ENCODE peak calls at places on chromosomes 6 and 20, in seven cellular contexts. Q is IMR-90, X is lung, L is progenitor cell of endocrine pancreas, A is HFFc6, Y is MCF 10A, O is A549. Z is an unnamed sample.

GRCh38 chr6:159041181-159041580 is 3.6 kb downstream of the TAGAP start:
- DNase-seq in Q (no peak), X (no peak), L (no peak), A (no peak), Y (no peak), O (no peak), Z (no peak)

GRCh38 chr20:61795669-61796630 is 269.7 kb downstream of the TAF4 start:
- DNase-seq in Q (no peak), X (no peak), L (no peak), A (no peak), Y (no peak), O (no peak), Z (no peak)

GRCh38 chr20:52552181-52552872 is 360.7 kb upstream of the ZFP64 start:
- DNase-seq in Q (peak), X (no peak), L (no peak), A (no peak), Y (peak), O (no peak), Z (no peak)

GRCh38 chr6:148516116-148517016 is 173.7 kb downstream of the SASH1 start:
- DNase-seq in Q (no peak), X (no peak), L (no peak), A (no peak), Y (no peak), O (no peak), Z (no peak)

GRCh38 chr20:55232647-55233046 is 757.3 kb downstream of the DOK5 start:
- DNase-seq in Q (no peak), X (no peak), L (no peak), A (no peak), Y (no peak), O (no peak), Z (no peak)

GRCh38 chr6:97958143-97958542 is 675.1 kb upstream of the MMS22L start:
- DNase-seq in Q (no peak), X (no peak), L (no peak), A (no peak), Y (peak), O (no peak), Z (no peak)

GRCh38 chr20:38395165-38395564 is 40.0 kb downstream of the SNHG17 start:
- DNase-seq in Q (no peak), X (no peak), L (no peak), A (peak), Y (no peak), O (no peak), Z (no peak)

GRCh38 chr6:46510656-46511055 is 19.4 kb upstream of the RCAN2 start:
- DNase-seq in Q (no peak), X (no peak), L (no peak), A (no peak), Y (peak), O (no peak), Z (no peak)

GRCh38 chr6:3356824-3357420 is 98.2 kb downstream of the PSMG4 start:
- DNase-seq in Q (no peak), X (no peak), L (no peak), A (no peak), Y (no peak), O (peak), Z (no peak)

GRCh38 chr6:93849857-93850256 is 430.5 kb upstream of the EPHA7 start:
- DNase-seq in Q (no peak), X (no peak), L (no peak), A (no peak), Y (no peak), O (no peak), Z (no peak)

GRCh38 chr6:26538572-26538902 is 371 bp downstream of the HMGN4 start:
- DNase-seq in Q (peak), X (no peak), L (no peak), A (no peak), Y (no peak), O (no peak), Z (no peak)

DNA sequence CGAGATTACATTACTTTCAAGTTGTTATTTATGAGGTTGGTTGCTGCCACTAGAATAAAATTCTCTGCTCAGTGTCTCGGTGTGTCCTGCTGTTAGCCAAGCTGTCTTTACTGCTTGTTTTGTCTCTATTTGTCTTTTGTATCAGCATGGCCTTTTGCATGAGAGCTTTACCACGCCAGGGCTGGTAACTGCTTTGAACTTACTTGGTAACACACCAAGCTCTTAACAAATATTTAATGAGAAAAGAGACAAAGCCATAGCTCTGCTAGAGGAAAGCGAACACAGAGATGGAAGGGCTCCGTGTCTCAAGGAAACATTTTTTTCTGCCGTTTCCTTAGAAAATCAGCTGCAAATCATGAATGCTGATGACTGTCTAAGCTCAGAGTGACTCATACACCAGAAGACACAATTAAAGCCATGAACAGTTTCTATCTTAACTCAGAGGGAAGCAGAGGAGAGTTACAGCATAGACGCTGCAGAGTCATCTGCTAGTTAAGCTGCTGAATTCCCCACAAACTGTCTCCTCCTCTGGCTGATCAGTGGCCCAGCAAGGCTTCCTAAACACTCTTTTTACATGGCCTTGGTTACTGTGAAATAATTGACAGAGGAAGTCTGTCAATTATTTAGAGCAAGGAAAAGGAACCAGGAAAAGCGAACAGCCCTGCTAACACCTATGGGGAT is 44.8 kb downstream of the AGPAT4 start:
- DNase-seq in Q (peak), X (no peak), L (no peak), A (peak), Y (peak), O (no peak), Z (no peak)
- TF ChIP-seq CTCF in Q (no peak), X (no peak), L (no peak), A (peak), Y (no peak), O (no peak), Z (no peak)

DNA sequence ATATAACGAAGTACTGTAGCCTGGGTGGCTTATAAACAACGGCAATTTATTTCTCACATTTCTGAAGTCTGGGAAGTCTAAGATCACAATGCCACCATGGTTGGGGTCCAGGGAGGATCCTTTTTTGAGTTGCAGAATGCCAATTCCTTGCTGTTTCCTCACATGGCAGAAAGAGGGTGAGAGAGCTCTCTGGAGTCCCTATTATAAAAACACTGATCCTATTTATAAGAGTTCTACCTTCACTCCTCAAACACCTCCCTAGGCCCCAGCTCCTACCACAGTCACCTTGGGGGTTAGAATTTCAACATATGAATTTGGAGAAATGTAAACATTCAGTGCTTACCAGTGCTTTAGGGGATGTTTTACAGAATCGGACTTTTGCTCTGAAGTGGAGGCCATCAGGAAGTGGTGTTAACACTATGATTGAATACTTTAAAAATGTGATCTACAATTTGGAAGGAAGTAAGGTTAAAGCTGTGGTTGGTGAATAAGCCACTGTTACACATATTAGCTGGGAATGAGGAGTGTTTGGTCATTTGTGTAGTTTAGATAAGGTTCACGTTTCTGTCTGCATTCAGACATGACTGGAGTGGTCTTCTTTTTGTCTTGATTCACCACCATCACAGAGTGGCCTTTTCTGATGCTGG is 79.9 kb upstream of the SPTLC3 start:
- DNase-seq in Q (peak), X (no peak), L (no peak), A (peak), Y (peak), O (no peak), Z (no peak)
- TF ChIP-seq CTCF in Q (no peak), X (no peak), L (no peak), A (no peak), Y (no peak), O (no peak), Z (no peak)

GRCh38 chr20:44091026-44091425 is 96.0 kb downstream of the JPH2 start:
- DNase-seq in Q (no peak), X (no peak), L (no peak), A (no peak), Y (no peak), O (no peak), Z (no peak)

GRCh38 chr20:44089987-44090674 is 96.9 kb downstream of the JPH2 start:
- DNase-seq in Q (peak), X (peak), L (no peak), A (peak), Y (peak), O (peak), Z (no peak)

GRCh38 chr20:44092551-44093248 is 94.3 kb downstream of the JPH2 start:
- DNase-seq in Q (peak), X (no peak), L (no peak), A (peak), Y (peak), O (no peak), Z (peak)

GRCh38 chr20:44095831-44096230 is 91.2 kb downstream of the JPH2 start:
- DNase-seq in Q (no peak), X (no peak), L (no peak), A (no peak), Y (no peak), O (no peak), Z (no peak)

GRCh38 chr20:44093249-44093582 is 93.8 kb downstream of the JPH2 start:
- DNase-seq in Q (no peak), X (no peak), L (no peak), A (no peak), Y (no peak), O (no peak), Z (no peak)
- TF ChIP-seq CTCF in Q (no peak), X (no peak), L (no peak), A (peak), Y (peak), O (peak), Z (no peak)

GRCh38 chr20:36479938-36480337 is 61.4 kb upstream of the MYL9 start:
- DNase-seq in Q (no peak), X (no peak), L (no peak), A (no peak), Y (no peak), O (no peak), Z (no peak)

GRCh38 chr20:36483205-36483918 is 58.0 kb upstream of the MYL9 start:
- DNase-seq in Q (no peak), X (no peak), L (no peak), A (no peak), Y (no peak), O (no peak), Z (no peak)

GRCh38 chr20:36480456-36481048 is 60.8 kb upstream of the MYL9 start:
- DNase-seq in Q (no peak), X (no peak), L (no peak), A (no peak), Y (no peak), O (no peak), Z (no peak)

GRCh38 chr20:36482044-36482473 is 59.3 kb upstream of the MYL9 start:
- DNase-seq in Q (no peak), X (peak), L (no peak), A (no peak), Y (no peak), O (no peak), Z (no peak)

GRCh38 chr20:36481380-36482043 is 59.8 kb upstream of the MYL9 start:
- DNase-seq in Q (no peak), X (no peak), L (no peak), A (no peak), Y (no peak), O (no peak), Z (no peak)
- TF ChIP-seq CTCF in Q (no peak), X (no peak), L (no peak), A (no peak), Y (no peak), O (no peak), Z (peak)

GRCh38 chr20:35564905-35565304 is 23.0 kb downstream of the ERGIC3 start:
- DNase-seq in Q (no peak), X (no peak), L (no peak), A (no peak), Y (no peak), O (no peak), Z (no peak)

GRCh38 chr20:35572838-35573237 is 31.0 kb downstream of the ERGIC3 start:
- DNase-seq in Q (no peak), X (no peak), L (no peak), A (no peak), Y (no peak), O (no peak), Z (no peak)

GRCh38 chr20:35571566-35571965 is 29.7 kb downstream of the ERGIC3 start:
- DNase-seq in Q (no peak), X (no peak), L (no peak), A (no peak), Y (no peak), O (no peak), Z (no peak)

GRCh38 chr20:35563834-35564233 is 22.0 kb downstream of the ERGIC3 start:
- DNase-seq in Q (no peak), X (no peak), L (no peak), A (no peak), Y (no peak), O (no peak), Z (no peak)

DNA sequence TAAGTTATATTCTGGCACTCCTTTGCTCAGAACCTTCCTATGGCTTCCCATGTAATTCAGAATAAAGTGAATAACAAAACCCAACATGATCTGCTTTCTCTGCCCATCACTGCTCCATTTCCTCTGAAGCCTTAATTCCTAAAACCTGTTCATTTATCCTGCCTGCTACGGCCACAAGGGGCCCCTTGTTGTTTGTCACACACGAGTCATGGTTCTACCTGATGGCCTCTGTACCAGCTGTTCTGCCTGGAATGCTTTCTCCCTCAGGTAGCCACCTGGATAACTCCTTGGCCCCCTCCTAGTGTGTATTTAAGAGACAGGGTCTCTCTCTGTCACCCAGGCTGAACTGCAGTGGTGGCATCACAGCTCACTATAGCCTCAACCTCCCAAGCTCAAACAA is 26.8 kb downstream of the ERGIC3 start:
- DNase-seq in Q (no peak), X (no peak), L (no peak), A (no peak), Y (peak), O (peak), Z (no peak)
- TF ChIP-seq CTCF in Q (peak), X (no peak), L (peak), A (peak), Y (peak), O (peak), Z (peak)

GRCh38 chr6:157597461-157598312 is 216.7 kb downstream of the ZDHHC14 start:
- DNase-seq in Q (no peak), X (no peak), L (no peak), A (peak), Y (peak), O (peak), Z (peak)

GRCh38 chr6:157596461-157596860 is 215.5 kb downstream of the ZDHHC14 start:
- DNase-seq in Q (no peak), X (no peak), L (no peak), A (no peak), Y (no peak), O (no peak), Z (no peak)

GRCh38 chr6:157594292-157594691 is 213.3 kb downstream of the ZDHHC14 start:
- DNase-seq in Q (no peak), X (no peak), L (no peak), A (no peak), Y (no peak), O (no peak), Z (no peak)

GRCh38 chr6:157596886-157597285 is 215.9 kb downstream of the ZDHHC14 start:
- DNase-seq in Q (peak), X (no peak), L (no peak), A (no peak), Y (no peak), O (no peak), Z (no peak)

DNA sequence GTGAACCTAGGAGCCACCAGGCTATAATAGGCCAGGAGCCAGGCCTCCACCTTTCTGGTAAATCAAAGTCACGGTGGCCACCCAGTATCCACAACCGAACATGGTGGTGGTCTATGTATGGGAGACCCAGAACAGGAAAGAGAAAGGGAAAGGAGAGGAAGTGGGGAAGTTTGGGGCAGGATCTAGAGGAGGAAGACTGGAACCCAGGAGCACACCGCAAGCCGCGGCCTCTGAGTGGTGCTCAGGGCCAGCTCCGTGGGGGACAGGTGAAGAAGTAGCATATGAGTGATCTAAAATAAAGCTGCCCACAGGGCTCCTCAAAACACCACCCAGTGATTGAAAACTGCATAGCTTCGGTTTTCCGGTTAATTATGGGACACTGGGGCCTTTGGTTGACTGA is 214.8 kb downstream of the ZDHHC14 start:
- DNase-seq in Q (no peak), X (no peak), L (no peak), A (no peak), Y (no peak), O (no peak), Z (no peak)
- TF ChIP-seq CTCF in Q (no peak), X (no peak), L (peak), A (peak), Y (no peak), O (no peak), Z (no peak)

Z was measured in endothelial cell.